ENCODE peak calls at places on chromosomes 3 and 15, in seven cellular contexts. N is SK-N-SH, Q is GM12878, U is HCT116, T is K562, B is HepG2, M is H1. I is an unnamed sample.
A peak's percentile ranks its signal among the peaks of the same experiment; 100 is the strongest.

GRCh38 chr3:38173834-38174418 is 8.6 kb downstream of the OXSR1 start:
- DNase-seq in N (no peak), B (no peak), U (no peak), Q (no peak), M (no peak), T (no peak), I (no peak)

GRCh38 chr3:113205481-113205880 is 5.9 kb upstream of the BOC start:
- DNase-seq in N (no peak), U (no peak), T (no peak), B (no peak), Q (no peak), M (no peak), I (peak; percentile 33)

GRCh38 chr3:194134231-194134756 is 1.7 kb upstream of the HES1 start:
- DNase-seq in N (peak; percentile 79), U (no peak), Q (no peak), T (peak; percentile 72), M (no peak), B (no peak), I (no peak)

GRCh38 chr3:170079466-170080165 is 41.8 kb downstream of the GPR160 start:
- DNase-seq in N (no peak), Q (no peak), B (peak; percentile 74), M (no peak), T (no peak), U (no peak), I (no peak)

GRCh38 chr15:67548862-67549651 is 6.6 kb downstream of the MAP2K5 start:
- DNase-seq in Q (no peak), N (peak; percentile 54), U (no peak), M (peak; percentile 59), B (no peak), T (no peak), I (no peak)

GRCh38 chr3:154584041-154584440 is 154.1 kb upstream of the GPR149 start:
- DNase-seq in N (no peak), U (no peak), M (no peak), T (no peak), B (peak; percentile 1), Q (no peak), I (no peak)

GRCh38 chr15:31342781-31343626 is 16.4 kb downstream of the KLF13 start:
- DNase-seq in N (peak; percentile 39), T (no peak), Q (no peak), B (no peak), M (no peak), U (no peak), I (no peak)

GRCh38 chr3:107797586-107797985 is 274.8 kb downstream of the BBX start:
- DNase-seq in Q (no peak), U (no peak), N (no peak), M (no peak), B (no peak), T (no peak), I (no peak)

GRCh38 chr3:70556056-70556455 is 243.6 kb upstream of the MDFIC2 start:
- DNase-seq in N (no peak), M (no peak), B (no peak), Q (no peak), U (no peak), T (no peak), I (no peak)

GRCh38 chr3:52119826-52120225 is 34.4 kb downstream of the POC1A start:
- DNase-seq in Q (no peak), N (no peak), B (no peak), M (no peak), T (no peak), U (no peak), I (no peak)

GRCh38 chr3:13895155-13896105 is 15.6 kb upstream of the WNT7A start:
- DNase-seq in B (peak; percentile 69), M (peak; percentile 82), T (peak; percentile 95), N (peak; percentile 98), U (peak; percentile 77), Q (peak; percentile 47), I (peak; percentile 92)

GRCh38 chr3:147038456-147038855 is 367.9 kb downstream of the ZIC4 start:
- DNase-seq in M (no peak), T (no peak), U (no peak), Q (no peak), B (no peak), N (no peak), I (no peak)

GRCh38 chr3:186241910-186242821 is 119.9 kb downstream of the DGKG start:
- DNase-seq in Q (no peak), B (peak; percentile 92), T (peak; percentile 74), U (peak; percentile 80), M (peak; percentile 64), N (peak; percentile 47), I (no peak)
- TF ChIP-seq JUND in Q (no peak), B (no peak), T (peak; percentile 80), U (no peak), M (peak; percentile 75), N (no peak), I (no peak)

GRCh38 chr15:68979036-68979435 is 35.5 kb upstream of the NOX5 start:
- DNase-seq in M (no peak), T (no peak), N (no peak), Q (no peak), B (no peak), U (no peak), I (no peak)
- TF ChIP-seq JUND in M (no peak), T (no peak), N (no peak), Q (no peak), B (no peak), U (no peak), I (no peak)

DNA sequence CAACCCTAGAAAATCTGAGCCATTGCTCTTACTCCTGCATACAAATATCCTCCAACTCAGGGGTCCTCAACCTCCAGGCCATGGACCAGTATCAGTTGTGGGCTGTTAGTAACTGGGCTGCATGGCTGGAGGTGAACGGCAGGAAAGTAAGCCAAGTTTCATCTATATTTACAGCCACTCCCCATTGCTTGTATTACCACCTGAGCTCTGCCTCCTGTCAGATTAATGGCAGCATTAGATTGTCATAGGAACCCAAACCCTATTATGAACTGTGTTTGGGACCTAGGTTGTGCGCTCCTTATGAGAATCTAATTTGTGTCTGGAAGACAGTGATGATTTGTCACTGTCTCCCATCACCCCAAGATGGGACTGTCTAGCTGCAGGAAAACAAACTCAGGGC is 246.5 kb upstream of the CDIN1 start:
- DNase-seq in B (no peak), T (no peak), U (no peak), Q (no peak), M (no peak), N (no peak), I (no peak)
- TF ChIP-seq JUND in B (no peak), T (no peak), U (no peak), Q (no peak), M (no peak), N (no peak), I (no peak)

GRCh38 chr3:182246870-182247269 is 535.1 kb downstream of the SOX2 start:
- DNase-seq in M (no peak), B (no peak), U (no peak), T (no peak), Q (no peak), N (no peak), I (no peak)
- TF ChIP-seq JUND in M (no peak), B (no peak), U (no peak), T (no peak), Q (no peak), N (no peak), I (no peak)

GRCh38 chr3:158278187-158278586 is 168.3 kb downstream of the RSRC1 start:
- DNase-seq in Q (no peak), U (no peak), B (no peak), M (no peak), N (no peak), T (no peak), I (no peak)

GRCh38 chr3:158272071-158272470 is 162.2 kb downstream of the RSRC1 start:
- DNase-seq in T (no peak), N (no peak), B (no peak), U (no peak), M (no peak), Q (no peak), I (no peak)

GRCh38 chr3:158269896-158270295 is 160.0 kb downstream of the RSRC1 start:
- DNase-seq in T (no peak), B (no peak), U (no peak), N (no peak), M (no peak), Q (no peak), I (no peak)

GRCh38 chr3:158279584-158279983 is 169.7 kb downstream of the RSRC1 start:
- DNase-seq in B (no peak), T (no peak), N (no peak), U (no peak), Q (no peak), M (no peak), I (no peak)

GRCh38 chr3:158273646-158274045 is 163.8 kb downstream of the RSRC1 start:
- DNase-seq in U (no peak), N (no peak), B (no peak), T (no peak), M (no peak), Q (no peak), I (no peak)
- TF ChIP-seq JUND in U (no peak), N (no peak), B (no peak), T (no peak), M (no peak), Q (no peak), I (no peak)

DNA sequence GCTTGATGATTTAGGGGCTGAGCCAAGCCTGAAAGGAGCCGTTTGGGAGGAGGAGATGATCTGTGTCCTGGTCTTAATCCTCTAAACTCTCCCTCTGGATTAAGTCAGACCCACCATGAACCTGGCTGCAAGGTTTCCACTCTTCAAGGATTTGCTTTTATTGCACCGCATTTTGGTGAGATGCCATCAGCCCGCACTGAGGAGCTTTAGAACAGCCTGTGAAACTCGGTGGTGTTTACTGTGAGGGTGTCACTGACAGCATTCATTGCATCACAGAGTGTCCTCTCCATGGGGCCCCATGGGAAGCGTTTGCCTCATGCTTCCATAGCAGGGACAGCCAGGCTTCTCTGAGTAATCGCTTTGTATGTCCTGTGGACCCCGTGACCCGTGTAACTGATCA is 59.2 kb downstream of the EPHB1 start:
- DNase-seq in B (no peak), Q (no peak), U (no peak), M (no peak), T (no peak), N (no peak), I (no peak)
- TF ChIP-seq JUND in B (no peak), Q (no peak), U (no peak), M (no peak), T (no peak), N (no peak), I (no peak)

GRCh38 chr3:186882125-186882524 is 39.6 kb downstream of the ADIPOQ start:
- DNase-seq in U (no peak), B (no peak), M (no peak), T (no peak), N (no peak), Q (no peak), I (no peak)
- TF ChIP-seq JUND in U (no peak), B (no peak), M (no peak), T (no peak), N (no peak), Q (no peak), I (no peak)